ENCODE peak calls at places on chromosome 10, in four cellular contexts. J is uterus, H is gastrocnemius medialis, R is body of pancreas. P is an unnamed sample.

GRCh38 chr10:6504296-6504695 is 75.8 kb downstream of the PRKCQ start:
- DNase-seq in J (no peak), H (no peak), R (no peak), P (no peak)

GRCh38 chr10:73920084-73920483 is 9.2 kb downstream of the PLAU start:
- DNase-seq in J (peak), H (peak), R (no peak), P (no peak)

GRCh38 chr10:3172081-3172445 is 519 bp downstream of the PITRM1 start:
- DNase-seq in J (no peak), H (no peak), R (no peak), P (peak)

GRCh38 chr10:99881371-99881770 is 98.9 kb downstream of the ABCC2 start:
- DNase-seq in J (no peak), H (no peak), R (no peak), P (no peak)

GRCh38 chr10:2866569-2866968 is 200.8 kb upstream of the PFKP start:
- DNase-seq in J (no peak), H (no peak), R (no peak), P (no peak)

GRCh38 chr10:101241840-101242707 is 12.8 kb upstream of the LBX1 start:
- DNase-seq in J (no peak), H (peak), R (no peak), P (no peak)

GRCh38 chr10:121598261-121599249 is at the start of gene FGFR2:
- DNase-seq in J (peak), H (peak), R (peak), P (peak)

GRCh38 chr10:21208666-21209316 is 311.7 kb upstream of the NEBL start:
- DNase-seq in J (no peak), H (no peak), R (no peak), P (peak)

GRCh38 chr10:3476640-3477448 is 304.3 kb upstream of the PITRM1 start:
- DNase-seq in J (no peak), H (no peak), R (no peak), P (no peak)

GRCh38 chr10:84352251-84352842 is 24.0 kb downstream of the CCSER2 start:
- DNase-seq in J (no peak), H (no peak), R (peak), P (peak)

GRCh38 chr10:11337516-11337915 is 273.9 kb downstream of the USP6NL start:
- DNase-seq in J (no peak), H (no peak), R (no peak), P (no peak)

GRCh38 chr10:114685456-114685855 is 27.4 kb upstream of the ABLIM1 start:
- DNase-seq in J (no peak), H (no peak), R (peak), P (no peak)

GRCh38 chr10:22245567-22245966 is 27.8 kb upstream of the EBLN1 start:
- DNase-seq in J (no peak), H (no peak), R (no peak), P (no peak)

GRCh38 chr10:11680496-11680895 is 61.7 kb upstream of the ECHDC3 start:
- DNase-seq in J (no peak), H (no peak), R (no peak), P (no peak)

GRCh38 chr10:124744688-124745055 is 494 bp upstream of the FAM53B start:
- DNase-seq in J (no peak), H (no peak), R (no peak), P (no peak)

GRCh38 chr10:72132854-72133253 is 44.5 kb upstream of the SPOCK2 start:
- DNase-seq in J (no peak), H (no peak), R (no peak), P (no peak)

GRCh38 chr10:4306871-4307270 is 519.1 kb upstream of the AKR1E2 start:
- DNase-seq in J (no peak), H (no peak), R (peak), P (no peak)

DNA sequence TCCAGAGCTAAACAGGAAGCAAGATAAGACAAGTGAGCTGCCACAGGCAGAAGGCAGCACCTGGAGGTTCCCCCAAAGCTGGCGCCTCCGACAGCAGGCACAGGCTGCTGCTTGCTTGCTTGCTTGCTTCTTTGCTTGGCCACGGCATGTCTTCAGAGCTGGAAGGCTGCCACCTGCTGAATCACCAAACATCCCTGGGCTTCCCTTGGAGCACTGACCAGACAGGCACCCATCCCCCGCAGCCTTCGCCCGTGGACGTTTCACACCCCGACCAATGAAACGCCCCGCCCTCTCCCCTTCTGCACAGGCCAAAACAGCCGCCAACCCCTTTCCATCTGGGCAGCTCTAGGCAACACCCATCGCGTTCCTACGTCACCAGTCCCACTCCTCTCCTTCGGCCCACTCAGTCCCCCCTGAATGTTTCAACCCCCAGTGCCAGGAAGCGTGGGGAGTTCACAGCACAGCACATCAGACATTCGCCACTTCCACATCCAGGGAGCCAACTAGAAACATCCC is 1.7 kb downstream of the SGMS1 start:
- DNase-seq in J (peak), H (peak), R (peak), P (peak)
- TF ChIP-seq POLR2A in J (peak), H (peak), R (no peak), P (peak)

DNA sequence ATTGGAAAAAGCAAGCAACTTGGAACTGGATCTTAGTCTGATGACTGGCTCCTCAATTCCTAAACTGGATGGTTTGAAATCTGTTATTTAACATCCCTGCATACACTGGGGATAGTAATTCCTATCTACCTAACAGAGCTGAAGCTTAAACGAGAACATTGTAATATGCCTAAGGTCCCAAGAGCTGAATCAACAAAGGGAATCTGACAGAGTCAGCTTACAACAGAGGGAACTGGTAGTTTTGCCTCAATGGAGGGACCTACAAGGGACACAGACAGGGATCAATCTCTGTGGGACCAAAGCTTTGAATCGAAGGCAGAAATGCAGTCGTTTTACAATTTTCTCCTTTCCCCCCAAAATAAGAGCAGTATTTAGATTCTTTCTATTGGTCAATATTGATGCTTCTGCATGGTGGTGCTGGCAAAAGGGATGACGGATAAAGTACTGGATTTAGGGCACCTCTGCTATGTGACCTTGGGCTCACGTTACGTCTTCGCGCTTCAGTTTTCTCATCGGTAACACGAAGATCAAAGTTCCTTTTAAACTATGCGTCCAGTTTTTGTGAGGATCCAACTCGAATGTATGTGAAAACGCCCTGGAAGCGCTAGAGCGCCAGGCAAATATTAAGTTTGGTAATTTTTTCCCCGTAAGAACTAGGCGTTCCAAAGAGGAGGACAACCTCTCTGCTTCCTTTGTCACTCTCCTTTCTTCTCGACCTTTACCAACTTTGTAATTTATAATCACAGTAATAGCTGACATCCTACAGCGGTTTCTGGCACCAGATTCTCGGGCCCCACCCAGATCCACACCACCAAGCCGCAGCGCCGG is 1.1 kb downstream of the ACTR1A start:
- DNase-seq in J (no peak), H (no peak), R (no peak), P (peak)
- TF ChIP-seq POLR2A in J (no peak), H (peak), R (no peak), P (no peak)

DNA sequence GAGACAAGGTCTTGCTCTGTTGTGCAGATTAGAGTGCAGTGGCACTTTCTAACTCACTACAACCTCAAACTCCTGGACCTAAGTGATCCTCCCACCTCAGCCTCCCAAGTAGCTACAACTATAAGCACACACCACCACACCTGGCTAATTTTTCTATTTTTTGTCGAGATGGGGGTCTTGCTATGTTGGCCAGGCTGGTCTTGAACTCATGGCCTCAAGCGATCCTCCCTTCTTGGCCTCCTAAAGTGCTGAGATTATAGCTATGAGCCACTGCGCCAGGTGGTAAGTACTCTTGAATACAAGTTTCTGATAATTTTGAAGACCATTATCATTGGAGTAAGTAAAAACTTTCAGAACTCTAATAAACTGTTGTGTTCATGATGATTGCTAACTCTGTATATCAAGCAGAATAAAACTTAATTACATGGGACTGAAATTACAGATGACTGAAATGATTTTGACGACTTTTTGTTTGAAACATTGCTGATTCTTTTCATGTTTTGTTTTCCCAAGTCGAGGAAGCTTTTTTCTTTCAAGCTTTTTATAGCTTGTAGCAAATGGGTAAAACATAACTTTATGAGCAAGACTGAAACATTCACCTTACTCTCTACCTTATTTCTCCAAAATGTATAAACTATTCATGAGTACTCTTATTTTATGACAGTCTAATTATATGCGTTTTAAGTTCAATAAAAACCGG is 14.6 kb downstream of the LARP4B start:
- DNase-seq in J (no peak), H (no peak), R (no peak), P (no peak)
- TF ChIP-seq POLR2A in J (no peak), H (no peak), R (no peak), P (no peak)

DNA sequence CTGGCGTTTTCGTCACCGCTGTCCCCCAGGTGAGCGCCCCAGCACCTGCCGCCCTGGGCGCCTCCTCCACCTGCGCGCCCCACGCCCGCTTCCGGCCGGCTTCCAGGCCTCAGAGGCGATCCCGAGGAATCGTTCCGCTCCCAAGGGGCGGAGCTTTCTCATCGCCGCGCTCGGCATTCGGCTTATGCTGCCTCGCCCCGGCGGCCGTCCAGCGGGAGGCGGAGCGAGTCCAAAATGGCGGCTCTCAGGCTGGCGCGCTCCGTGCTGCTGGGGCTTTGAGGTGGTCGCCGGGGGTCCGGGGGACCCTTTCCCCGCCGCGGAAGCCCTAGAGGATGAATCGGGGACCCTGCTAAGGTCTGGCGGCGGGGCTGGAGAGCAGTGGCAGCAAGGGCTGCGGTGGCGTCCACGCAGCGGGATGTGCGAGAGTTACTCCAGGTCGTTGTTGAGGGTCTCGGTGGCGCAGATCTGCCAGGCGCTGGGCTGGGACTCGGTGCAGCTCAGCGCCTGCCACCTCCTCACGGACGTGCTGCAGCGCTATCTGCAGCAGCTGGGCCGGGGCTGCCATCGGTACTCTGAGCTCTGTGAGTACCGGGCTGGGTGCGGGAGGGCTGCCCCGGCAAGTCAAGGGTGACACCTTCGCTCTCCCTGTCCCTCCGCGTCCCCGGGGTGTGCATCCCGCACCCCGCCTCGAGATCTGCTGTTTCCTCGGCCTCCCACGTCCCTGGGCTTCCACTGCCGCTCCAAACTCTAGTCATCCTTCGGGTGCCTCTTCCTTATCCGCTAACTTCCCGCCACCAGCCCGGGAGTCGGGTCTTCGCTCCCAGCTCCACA is at the start of gene TAF3:
- DNase-seq in J (peak), H (peak), R (peak), P (peak)
- TF ChIP-seq POLR2A in J (peak), H (peak), R (peak), P (peak)

DNA sequence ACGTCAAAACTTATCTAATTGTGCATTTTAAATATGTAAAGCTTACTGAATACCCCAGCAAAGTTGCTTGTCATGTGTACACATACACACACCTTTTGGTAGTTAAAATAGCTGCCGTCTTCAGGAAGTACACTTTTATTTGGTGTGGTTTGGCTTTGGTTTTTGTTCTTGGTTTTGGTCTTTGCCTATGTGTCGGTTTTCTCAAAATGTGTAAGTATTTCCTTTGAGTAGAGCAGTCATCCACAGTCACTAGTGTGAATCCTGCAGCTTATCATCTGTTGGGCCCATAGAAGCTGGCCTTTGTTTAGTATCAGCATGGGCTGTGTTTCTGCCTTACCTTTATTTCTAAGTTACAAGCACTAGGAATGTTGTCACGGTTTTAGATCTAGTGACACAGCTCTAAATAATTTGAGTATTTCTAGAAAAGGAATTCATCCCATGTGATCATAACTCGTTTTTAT is 35.3 kb downstream of the NET1 start:
- DNase-seq in J (no peak), H (no peak), R (no peak), P (peak)
- TF ChIP-seq POLR2A in J (no peak), H (no peak), R (no peak), P (peak)

GRCh38 chr10:131843881-131844284 is 56.9 kb upstream of the PPP2R2D start:
- DNase-seq in J (no peak), H (no peak), R (no peak), P (no peak)

GRCh38 chr10:131841669-131842139 is 59.1 kb upstream of the PPP2R2D start:
- DNase-seq in J (no peak), H (no peak), R (no peak), P (no peak)

GRCh38 chr10:131844546-131845084 is 56.2 kb upstream of the PPP2R2D start:
- DNase-seq in J (no peak), H (no peak), R (no peak), P (no peak)

GRCh38 chr10:131842351-131843088 is 58.3 kb upstream of the PPP2R2D start:
- DNase-seq in J (peak), H (no peak), R (no peak), P (no peak)

DNA sequence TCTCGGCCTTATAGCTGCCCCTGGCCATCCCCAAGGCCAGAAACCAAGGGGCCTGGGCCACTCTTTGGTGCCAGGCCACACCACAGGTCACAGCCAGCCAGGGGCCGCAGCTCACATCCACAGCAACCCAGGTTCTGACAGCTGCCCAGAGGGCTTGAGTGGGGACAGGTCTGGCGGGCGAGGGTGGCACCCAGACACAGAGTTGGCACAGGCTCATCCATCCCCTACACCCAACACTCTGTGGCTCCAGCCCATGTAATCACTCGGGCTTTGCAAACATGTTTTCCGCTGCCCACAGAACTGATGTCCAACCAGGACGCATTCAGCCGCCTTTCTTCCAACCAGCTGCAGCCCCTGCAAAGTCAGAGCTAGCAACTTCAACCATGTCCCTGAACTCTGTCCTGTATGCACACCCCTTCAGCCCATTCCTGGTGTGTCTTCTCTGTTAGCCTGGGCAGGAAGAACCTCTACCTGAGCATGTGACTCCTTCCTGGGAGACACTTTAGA is 57.7 kb upstream of the PPP2R2D start:
- DNase-seq in J (no peak), H (no peak), R (no peak), P (no peak)
- TF ChIP-seq POLR2A in J (no peak), H (no peak), R (no peak), P (no peak)

GRCh38 chr10:103451871-103452713 is at the start of gene CALHM2:
- DNase-seq in J (peak), H (peak), R (peak), P (peak)
- TF ChIP-seq POLR2A in J (no peak), H (no peak), R (no peak), P (no peak)

GRCh38 chr10:133393401-133394063 is 425 bp upstream of the MTG1 start:
- DNase-seq in J (no peak), H (no peak), R (peak), P (no peak)

GRCh38 chr10:133394801-133395221 is 854 bp downstream of the MTG1 start:
- DNase-seq in J (no peak), H (no peak), R (no peak), P (no peak)

GRCh38 chr10:133391761-133392518 is 2.0 kb upstream of the MTG1 start:
- DNase-seq in J (no peak), H (no peak), R (peak), P (no peak)

GRCh38 chr10:133396035-133396624 is 2.2 kb downstream of the MTG1 start:
- DNase-seq in J (no peak), H (no peak), R (no peak), P (no peak)

GRCh38 chr10:133394064-133394663 is at the start of gene MTG1:
- DNase-seq in J (peak), H (peak), R (peak), P (peak)
- TF ChIP-seq POLR2A in J (peak), H (peak), R (peak), P (peak)